ENCODE peak calls at places on chromosomes 11 and 22, in four cellular contexts. One of them, this sample, is unnamed.

GRCh38 chr11:85027346-85027745 is 599.8 kb downstream of the DLG2 start:
- DNase-seq in mesenteric fat pad: no peak
- DNase-seq in GM06990: no peak
- DNase-seq in CD4-positive, CD25-positive, alpha-beta regulatory T cell: no peak
- DNase-seq in this sample: no peak

GRCh38 chr11:96309001-96309642 is 33.9 kb downstream of the MAML2 start:
- DNase-seq in mesenteric fat pad: no peak
- DNase-seq in GM06990: no peak
- DNase-seq in CD4-positive, CD25-positive, alpha-beta regulatory T cell: no peak
- DNase-seq in this sample: no peak

GRCh38 chr11:134272381-134273316 is 3.5 kb upstream of the GLB1L3 start:
- DNase-seq in mesenteric fat pad: no peak
- DNase-seq in GM06990: no peak
- DNase-seq in CD4-positive, CD25-positive, alpha-beta regulatory T cell: no peak
- DNase-seq in this sample: no peak

GRCh38 chr11:1122356-1123002 is 35.3 kb upstream of the MUC5AC start:
- DNase-seq in mesenteric fat pad: no peak
- DNase-seq in GM06990: no peak
- DNase-seq in CD4-positive, CD25-positive, alpha-beta regulatory T cell: no peak
- DNase-seq in this sample: no peak

GRCh38 chr11:18312012-18312411 is 9.9 kb downstream of the HPS5 start:
- DNase-seq in mesenteric fat pad: no peak
- DNase-seq in GM06990: no peak
- DNase-seq in CD4-positive, CD25-positive, alpha-beta regulatory T cell: no peak
- DNase-seq in this sample: no peak

GRCh38 chr11:96180341-96180740 is 162.7 kb downstream of the MAML2 start:
- DNase-seq in mesenteric fat pad: no peak
- DNase-seq in GM06990: no peak
- DNase-seq in CD4-positive, CD25-positive, alpha-beta regulatory T cell: no peak
- DNase-seq in this sample: no peak

GRCh38 chr11:61512435-61512834 is 3.9 kb downstream of the LRRC10B start:
- DNase-seq in mesenteric fat pad: no peak
- DNase-seq in GM06990: no peak
- DNase-seq in CD4-positive, CD25-positive, alpha-beta regulatory T cell: no peak
- DNase-seq in this sample: no peak

GRCh38 chr11:85526564-85526963 is 100.6 kb downstream of the DLG2 start:
- DNase-seq in mesenteric fat pad: no peak
- DNase-seq in GM06990: no peak
- DNase-seq in CD4-positive, CD25-positive, alpha-beta regulatory T cell: no peak
- DNase-seq in this sample: no peak

GRCh38 chr11:76808158-76808557 is 25.0 kb downstream of the TSKU start:
- DNase-seq in mesenteric fat pad: peak
- DNase-seq in GM06990: no peak
- DNase-seq in CD4-positive, CD25-positive, alpha-beta regulatory T cell: no peak
- DNase-seq in this sample: no peak

GRCh38 chr11:2541881-2542361 is 97.1 kb downstream of the KCNQ1 start:
- DNase-seq in mesenteric fat pad: peak
- DNase-seq in GM06990: no peak
- DNase-seq in CD4-positive, CD25-positive, alpha-beta regulatory T cell: no peak
- DNase-seq in this sample: no peak

GRCh38 chr11:129813216-129813791 is 2.3 kb upstream of the TMEM45B start:
- DNase-seq in mesenteric fat pad: no peak
- DNase-seq in GM06990: no peak
- DNase-seq in CD4-positive, CD25-positive, alpha-beta regulatory T cell: no peak
- DNase-seq in this sample: no peak

GRCh38 chr11:15327786-15328231 is 213.1 kb downstream of the INSC start:
- DNase-seq in mesenteric fat pad: no peak
- DNase-seq in GM06990: peak
- DNase-seq in CD4-positive, CD25-positive, alpha-beta regulatory T cell: no peak
- DNase-seq in this sample: no peak

GRCh38 chr11:128841461-128842072 is 25.5 kb downstream of the KCNJ1 start:
- DNase-seq in mesenteric fat pad: peak
- DNase-seq in GM06990: peak
- DNase-seq in CD4-positive, CD25-positive, alpha-beta regulatory T cell: no peak
- DNase-seq in this sample: no peak

GRCh38 chr11:113331436-113331835 is 17.1 kb downstream of the TTC12 start:
- DNase-seq in mesenteric fat pad: no peak
- DNase-seq in GM06990: no peak
- DNase-seq in CD4-positive, CD25-positive, alpha-beta regulatory T cell: no peak
- DNase-seq in this sample: no peak

GRCh38 chr22:30890689-30891442 is 77.7 kb downstream of the MORC2 start:
- DNase-seq in mesenteric fat pad: peak
- DNase-seq in GM06990: no peak
- DNase-seq in CD4-positive, CD25-positive, alpha-beta regulatory T cell: peak
- DNase-seq in this sample: peak

GRCh38 chr22:30408388-30409101 is 11.7 kb downstream of the SEC14L2 start:
- DNase-seq in mesenteric fat pad: no peak
- DNase-seq in GM06990: no peak
- DNase-seq in CD4-positive, CD25-positive, alpha-beta regulatory T cell: no peak
- DNase-seq in this sample: no peak

GRCh38 chr22:44707752-44708151 is 5.7 kb downstream of the PRR5 start:
- DNase-seq in mesenteric fat pad: no peak
- DNase-seq in GM06990: no peak
- DNase-seq in CD4-positive, CD25-positive, alpha-beta regulatory T cell: no peak
- DNase-seq in this sample: no peak

GRCh38 chr11:116217006-116217405 is 555.8 kb downstream of the BUD13 start:
- DNase-seq in mesenteric fat pad: peak
- DNase-seq in GM06990: no peak
- DNase-seq in CD4-positive, CD25-positive, alpha-beta regulatory T cell: no peak
- DNase-seq in this sample: no peak

GRCh38 chr11:86018249-86018648 is 50.6 kb downstream of the PICALM start:
- DNase-seq in mesenteric fat pad: no peak
- DNase-seq in GM06990: no peak
- DNase-seq in CD4-positive, CD25-positive, alpha-beta regulatory T cell: no peak
- DNase-seq in this sample: no peak

GRCh38 chr11:57491371-57492061 is 24.0 kb downstream of the SLC43A1 start:
- DNase-seq in mesenteric fat pad: no peak
- DNase-seq in GM06990: no peak
- DNase-seq in CD4-positive, CD25-positive, alpha-beta regulatory T cell: no peak
- DNase-seq in this sample: peak

GRCh38 chr22:50139843-50140415 is 30.6 kb upstream of the PANX2 start:
- DNase-seq in mesenteric fat pad: peak
- DNase-seq in GM06990: peak
- DNase-seq in CD4-positive, CD25-positive, alpha-beta regulatory T cell: no peak
- DNase-seq in this sample: no peak

GRCh38 chr11:78189851-78190250 is 1.1 kb downstream of the USP35 start:
- DNase-seq in mesenteric fat pad: no peak
- DNase-seq in GM06990: no peak
- DNase-seq in CD4-positive, CD25-positive, alpha-beta regulatory T cell: no peak
- DNase-seq in this sample: no peak